ENCODE peak calls at places on chromosome 9, in nine cellular contexts. A is fibroblast of pulmonary artery, P is Peyer's patch, E is colonic mucosa, C is cardiac fibroblast, I is upper lobe of right lung, S is keratinocyte, G is thoracic aorta, B is GM06990. K is an unnamed sample.
A peak's percentile ranks its signal among the peaks of the same experiment; 100 is the strongest.

GRCh38 chr9:134545213-134546211 is 96.1 kb upstream of the COL5A1 start:
- DNase-seq in P (no peak), E (no peak), B (no peak), S (no peak), I (peak; percentile 54), G (no peak), C (peak; percentile 76), A (peak; percentile 62), K (no peak)

GRCh38 chr9:111868475-111868874 is 28.1 kb upstream of the UGCG start:
- DNase-seq in G (no peak), S (no peak), A (no peak), B (no peak), P (no peak), E (no peak), I (no peak), C (no peak), K (no peak)

GRCh38 chr9:91144782-91145181 is 216.9 kb downstream of the AUH start:
- DNase-seq in E (no peak), G (no peak), P (no peak), B (no peak), I (no peak), C (no peak), S (no peak), A (no peak), K (no peak)

GRCh38 chr9:107274953-107275422 is 8.1 kb upstream of the RAD23B start:
- DNase-seq in S (peak; percentile 93), B (no peak), A (peak; percentile 98), G (no peak), C (peak; percentile 97), P (no peak), I (no peak), E (no peak), K (no peak)

GRCh38 chr9:126623667-126624452 is 10.1 kb downstream of the LMX1B start:
- DNase-seq in G (no peak), I (no peak), E (no peak), B (no peak), S (no peak), A (no peak), C (no peak), P (no peak), K (no peak)

GRCh38 chr9:112789493-112789892 is 38.9 kb downstream of the SNX30 start:
- DNase-seq in S (no peak), P (no peak), E (no peak), B (no peak), I (no peak), G (no peak), A (peak; percentile 58), C (peak; percentile 61), K (no peak)

GRCh38 chr9:20714442-20715415 is 30.7 kb downstream of the FOCAD start:
- DNase-seq in A (no peak), E (no peak), S (no peak), C (no peak), G (no peak), B (no peak), P (no peak), I (no peak), K (no peak)

GRCh38 chr9:133429641-133430161 is 7.5 kb downstream of the ADAMTS13 start:
- DNase-seq in G (no peak), C (peak; percentile 26), S (no peak), B (no peak), A (peak; percentile 19), E (peak; percentile 45), I (no peak), P (peak; percentile 65), K (no peak)

GRCh38 chr9:23663536-23663935 is 162.5 kb downstream of the ELAVL2 start:
- DNase-seq in E (peak; percentile 50), I (no peak), G (no peak), P (no peak), A (no peak), B (no peak), S (no peak), C (no peak), K (no peak)

GRCh38 chr9:8889100-8889499 is 1089.5 kb upstream of the DMAC1 start:
- DNase-seq in C (no peak), I (no peak), P (no peak), A (no peak), S (no peak), G (no peak), E (no peak), B (no peak), K (no peak)

GRCh38 chr9:111870774-111871542 is 25.7 kb upstream of the UGCG start:
- DNase-seq in I (no peak), G (no peak), P (no peak), B (no peak), S (no peak), A (no peak), C (no peak), E (no peak), K (peak; percentile 47)

GRCh38 chr9:95750725-95751644 is 124.5 kb upstream of the ERCC6L2 start:
- DNase-seq in P (peak; percentile 13), G (no peak), E (no peak), S (no peak), I (no peak), A (no peak), B (peak; percentile 24), C (no peak), K (peak; percentile 51)

GRCh38 chr9:24210641-24211040 is 335.1 kb downstream of the IZUMO3 start:
- DNase-seq in S (no peak), B (no peak), A (no peak), P (no peak), C (no peak), E (no peak), G (no peak), I (no peak), K (no peak)

GRCh38 chr9:134843740-134844139 is 36.9 kb upstream of the FCN2 start:
- DNase-seq in P (no peak), G (no peak), B (no peak), S (no peak), I (no peak), E (no peak), C (no peak), A (no peak), K (no peak)

GRCh38 chr9:109968702-109969450 is 188.9 kb downstream of the PALM2AKAP2 start:
- DNase-seq in S (no peak), C (peak; percentile 61), P (no peak), E (no peak), I (no peak), A (peak; percentile 55), B (no peak), G (no peak), K (peak; percentile 58)

GRCh38 chr9:94498801-94499454 is 56.0 kb upstream of the PCAT7 start:
- DNase-seq in P (no peak), S (no peak), C (no peak), B (no peak), E (no peak), G (no peak), A (no peak), I (no peak), K (no peak)

GRCh38 chr9:94507531-94508258 is 47.2 kb upstream of the PCAT7 start:
- DNase-seq in P (no peak), E (no peak), A (no peak), G (no peak), B (no peak), C (no peak), S (no peak), I (no peak), K (no peak)

DNA sequence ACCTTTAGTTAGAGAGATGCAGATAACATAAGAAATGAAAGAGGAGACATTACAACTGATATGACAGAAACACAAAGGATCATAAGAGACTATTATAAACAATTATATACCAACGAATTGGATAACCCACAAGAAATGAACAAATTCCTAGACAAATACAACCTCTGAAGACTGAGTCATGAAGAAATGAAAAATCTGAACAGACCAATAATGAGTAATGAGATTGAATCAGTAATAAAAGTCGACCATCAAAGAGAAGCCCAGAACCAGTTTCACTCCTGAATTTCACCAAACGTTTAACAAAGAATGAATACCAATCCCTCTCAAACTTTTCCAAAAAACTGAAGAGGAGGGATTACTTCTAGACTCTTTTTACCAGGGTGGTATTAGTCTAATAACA is 50.5 kb upstream of the PCAT7 start:
- DNase-seq in B (no peak), G (no peak), P (no peak), C (no peak), I (no peak), A (no peak), S (no peak), E (no peak), K (no peak)
- H3K4me3 ChIP-seq in B (no peak overlapping the region), G (no peak overlapping the region), P (no peak overlapping the region), C (no peak overlapping the region), I (no peak overlapping the region), A (no peak overlapping the region), S (no peak overlapping the region), E (no peak overlapping the region), K (no peak overlapping the region)

DNA sequence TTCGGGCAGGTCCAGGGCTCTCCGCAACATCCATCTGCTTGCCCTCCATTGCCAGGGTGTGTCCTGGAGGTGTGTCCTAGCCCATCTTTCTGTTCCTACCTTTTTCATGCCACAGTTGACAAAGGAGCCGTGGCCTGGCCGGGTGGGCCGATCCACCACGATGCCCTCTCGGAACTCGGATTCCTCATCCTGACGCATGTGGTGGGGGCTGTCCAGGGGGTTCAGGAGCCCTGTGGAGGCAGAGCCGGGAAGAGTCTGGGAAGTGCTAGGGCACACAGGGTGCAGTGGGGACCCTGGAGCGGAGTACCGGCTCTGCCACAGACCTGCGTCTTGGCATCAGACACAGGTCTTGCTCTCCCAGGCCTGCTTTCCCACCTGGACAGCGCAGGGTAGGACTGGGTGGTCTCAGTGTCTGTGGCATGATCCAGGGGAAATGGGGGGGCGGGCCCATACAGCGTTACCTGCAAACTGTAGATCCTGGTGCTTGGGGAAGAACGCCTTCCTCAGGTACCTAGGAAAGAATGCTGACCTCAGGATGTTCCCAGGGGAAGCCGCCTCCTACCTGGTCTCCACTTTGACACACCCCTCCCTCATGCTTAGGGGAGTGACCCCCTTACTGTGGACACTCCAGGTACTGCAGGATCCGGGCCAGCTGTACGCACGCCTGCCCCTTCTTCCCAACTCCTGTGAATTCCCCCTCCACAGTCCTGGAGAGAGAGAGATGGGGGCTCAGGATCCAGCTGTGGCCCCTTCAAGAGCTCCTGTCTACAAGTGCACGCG is 3.5 kb downstream of the SPOUT1 start:
- DNase-seq in P (no peak), I (no peak), B (no peak), E (no peak), S (no peak), G (no peak), C (no peak), A (no peak), K (no peak)
- TF ChIP-seq CTCF in P (no peak), I (no peak), B (no peak), E (no peak), S (no peak), G (no peak), C (peak; percentile 20), A (no peak), K (no peak)

GRCh38 chr9:73155968-73156592 is 4.4 kb downstream of the ANXA1 start:
- DNase-seq in A (no peak), B (no peak), I (no peak), C (no peak), P (no peak), S (no peak), G (no peak), E (no peak), K (no peak)
- H3K4me3 ChIP-seq in A (no peak overlapping the region), B (no peak overlapping the region), I (peak overlapping the region; percentile 58), C (no peak overlapping the region), P (no peak overlapping the region), S (no peak overlapping the region), G (peak overlapping the region; percentile 12), E (no peak overlapping the region), K (no peak overlapping the region)

DNA sequence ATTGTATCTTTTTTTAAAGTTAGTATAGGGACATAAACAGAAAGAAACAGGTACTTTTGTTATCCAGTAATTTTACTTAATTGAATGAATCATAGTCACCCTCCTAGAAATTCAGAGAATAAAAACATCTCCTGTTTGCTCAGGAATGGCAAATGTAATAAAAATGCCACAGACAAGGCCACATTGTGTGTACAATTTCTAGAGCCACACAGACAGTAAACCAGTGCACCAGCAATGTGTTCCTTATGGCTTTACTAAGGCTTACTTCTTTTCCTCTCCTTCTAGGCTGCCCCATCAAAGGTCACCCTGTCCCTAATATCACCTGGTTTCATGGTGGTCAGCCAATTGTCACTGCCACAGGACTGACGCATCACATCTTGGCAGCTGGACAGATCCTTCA is 145.5 kb downstream of the SAXO1 start:
- DNase-seq in C (no peak), S (no peak), B (no peak), P (no peak), E (peak; percentile 23), A (no peak), G (no peak), I (no peak), K (no peak)
- TF ChIP-seq CTCF in C (no peak), S (no peak), B (no peak), P (no peak), E (no peak), A (no peak), G (no peak), I (no peak), K (no peak)

K was measured in GM12865.